ENCODE peak calls at places on chromosomes 2 and 18, in ten cellular contexts. K is fibroblast of pulmonary artery, I is Peyer's patch, X is astrocyte of the spinal cord, F is astrocyte of the cerebellum, T is iPS DF 6.9, W is HCT116, C is body of pancreas, B is AG09309, A is foreskin fibroblast. E is an unnamed sample.

GRCh38 chr2:217995741-217996141 is 7.1 kb downstream of the TNS1 start:
- DNase-seq in K (no peak), I (no peak), X (no peak), F (no peak), T (no peak), W (no peak), C (peak), B (no peak), A (no peak), E (no peak)

GRCh38 chr2:106956879-106957278 is 70.9 kb upstream of the ST6GAL2 start:
- DNase-seq in K (peak), I (no peak), X (peak), F (peak), T (no peak), W (no peak), C (no peak), B (peak), A (peak), E (no peak)

GRCh38 chr18:62030091-62030985 is 137.5 kb upstream of the RNF152 start:
- DNase-seq in K (peak), I (no peak), X (peak), F (no peak), T (no peak), W (no peak), C (no peak), B (no peak), A (peak), E (no peak)

GRCh38 chr2:63890678-63891077 is 49.0 kb downstream of the UGP2 start:
- DNase-seq in K (no peak), I (no peak), X (no peak), F (no peak), T (no peak), W (no peak), C (no peak), B (no peak), A (no peak), E (no peak)

GRCh38 chr2:119809329-119810038 is 49.8 kb downstream of the PTPN4 start:
- DNase-seq in K (peak), I (no peak), X (peak), F (peak), T (no peak), W (no peak), C (no peak), B (peak), A (peak), E (no peak)

GRCh38 chr2:241035142-241035817 is 36.9 kb downstream of the SNED1 start:
- DNase-seq in K (no peak), I (no peak), X (no peak), F (no peak), T (peak), W (no peak), C (no peak), B (no peak), A (no peak), E (no peak)

GRCh38 chr2:2788076-2788475 is 457.0 kb upstream of the MYT1L start:
- DNase-seq in K (no peak), I (no peak), X (no peak), F (no peak), T (peak), W (no peak), C (no peak), B (no peak), A (no peak), E (no peak)

GRCh38 chr18:66316708-66317107 is 287.2 kb downstream of the CDH19 start:
- DNase-seq in K (no peak), I (no peak), X (no peak), F (no peak), T (peak), W (no peak), C (no peak), B (no peak), A (no peak), E (no peak)

GRCh38 chr2:188629890-188630483 is 338.3 kb downstream of the GULP1 start:
- DNase-seq in K (peak), I (no peak), X (peak), F (peak), T (no peak), W (no peak), C (no peak), B (no peak), A (peak), E (no peak)

GRCh38 chr18:26429535-26429934 is 118.8 kb downstream of the KCTD1 start:
- DNase-seq in K (peak), I (no peak), X (peak), F (peak), T (no peak), W (peak), C (no peak), B (peak), A (peak), E (no peak)

GRCh38 chr2:46196871-46197462 is 100.2 kb upstream of the EPAS1 start:
- DNase-seq in K (peak), I (no peak), X (no peak), F (no peak), T (no peak), W (no peak), C (no peak), B (no peak), A (no peak), E (no peak)

GRCh38 chr2:74919827-74920226 is 38.6 kb upstream of the POLE4 start:
- DNase-seq in K (peak), I (peak), X (peak), F (no peak), T (peak), W (peak), C (peak), B (no peak), A (peak), E (peak)

GRCh38 chr2:191043438-191043837 is 29.5 kb upstream of the STAT1 start:
- DNase-seq in K (no peak), I (no peak), X (peak), F (no peak), T (no peak), W (no peak), C (no peak), B (no peak), A (no peak), E (no peak)

GRCh38 chr18:48819276-48819675 is 131.5 kb downstream of the SMAD7 start:
- DNase-seq in K (no peak), I (peak), X (no peak), F (no peak), T (no peak), W (no peak), C (peak), B (no peak), A (no peak), E (peak)

GRCh38 chr18:55421612-55422381 is 166.2 kb downstream of the TCF4 start:
- DNase-seq in K (peak), I (no peak), X (peak), F (no peak), T (no peak), W (no peak), C (no peak), B (no peak), A (no peak), E (no peak)

GRCh38 chr2:10071595-10071994 is 8.6 kb downstream of the CYS1 start:
- DNase-seq in K (no peak), I (no peak), X (no peak), F (no peak), T (no peak), W (no peak), C (no peak), B (no peak), A (no peak), E (no peak)

DNA sequence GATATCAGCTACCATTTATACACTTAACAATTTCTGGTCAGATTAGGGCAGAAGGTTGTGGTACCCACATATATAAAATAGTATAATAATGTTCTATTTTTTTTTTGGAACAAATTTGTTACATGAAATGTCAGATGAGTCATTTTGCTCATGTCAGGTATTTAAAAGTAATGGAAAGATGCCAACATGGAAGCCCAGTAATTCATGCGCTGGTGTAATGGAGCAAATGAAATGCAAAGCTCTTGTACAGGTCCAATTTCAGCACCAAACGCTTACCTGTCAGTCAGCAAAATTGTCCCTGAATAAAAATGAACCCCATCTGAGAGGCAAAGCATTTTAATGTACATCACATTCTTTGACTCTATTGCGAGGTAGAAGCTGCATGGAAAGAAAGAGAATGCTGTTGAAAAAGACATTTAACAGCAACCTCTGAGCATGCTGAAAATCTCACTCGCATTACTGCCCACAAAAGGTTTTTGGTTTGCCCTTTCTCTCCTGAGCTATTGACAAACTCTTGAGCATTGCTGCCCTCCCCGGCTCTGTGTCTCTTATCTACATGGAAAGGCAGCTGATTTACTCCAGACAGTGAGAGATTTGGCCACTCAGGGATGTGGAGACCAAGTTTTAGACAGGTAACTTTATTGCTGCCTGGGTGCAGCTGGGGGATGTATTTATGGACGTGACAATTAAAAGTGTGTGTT is 217.5 kb downstream of the CAMKMT start:
- DNase-seq in K (peak), I (no peak), X (no peak), F (no peak), T (no peak), W (no peak), C (no peak), B (no peak), A (no peak), E (no peak)
- H3K4me3 ChIP-seq in K (peak), I (no peak), X (no peak), F (no peak), T (no peak), W (no peak), C (no peak), B (no peak), A (no peak), E (no peak)

GRCh38 chr2:159150208-159150607 is 136.3 kb downstream of the WDSUB1 start:
- DNase-seq in K (peak), I (no peak), X (no peak), F (no peak), T (no peak), W (no peak), C (no peak), B (no peak), A (no peak), E (no peak)
- H3K4me3 ChIP-seq in K (no peak), I (no peak), X (no peak), F (no peak), T (no peak), W (no peak), C (no peak), B (no peak), A (no peak), E (no peak)

DNA sequence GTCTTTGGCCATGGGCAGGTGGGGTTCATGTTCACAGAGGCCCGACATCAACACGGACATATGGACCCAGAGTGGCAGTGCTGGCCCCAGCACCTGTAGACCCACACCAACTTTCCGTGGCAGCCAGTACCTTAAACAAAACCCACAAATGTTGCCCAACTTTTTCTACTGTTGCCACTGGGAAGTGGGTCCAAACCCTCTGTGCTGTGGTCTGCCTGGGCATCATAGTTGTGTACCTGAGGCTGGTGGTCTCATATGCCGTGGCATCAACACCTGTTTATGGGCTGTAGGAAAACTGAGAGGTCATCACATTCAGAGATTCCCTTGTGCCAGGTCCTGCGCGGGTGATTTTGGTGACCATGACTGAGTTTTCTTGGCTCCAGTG is 79.9 kb downstream of the SH3RF3 start:
- DNase-seq in K (no peak), I (no peak), X (no peak), F (no peak), T (no peak), W (no peak), C (no peak), B (no peak), A (no peak), E (no peak)
- H3K4me3 ChIP-seq in K (no peak), I (no peak), X (no peak), F (no peak), T (no peak), W (no peak), C (no peak), B (no peak), A (no peak), E (no peak)

DNA sequence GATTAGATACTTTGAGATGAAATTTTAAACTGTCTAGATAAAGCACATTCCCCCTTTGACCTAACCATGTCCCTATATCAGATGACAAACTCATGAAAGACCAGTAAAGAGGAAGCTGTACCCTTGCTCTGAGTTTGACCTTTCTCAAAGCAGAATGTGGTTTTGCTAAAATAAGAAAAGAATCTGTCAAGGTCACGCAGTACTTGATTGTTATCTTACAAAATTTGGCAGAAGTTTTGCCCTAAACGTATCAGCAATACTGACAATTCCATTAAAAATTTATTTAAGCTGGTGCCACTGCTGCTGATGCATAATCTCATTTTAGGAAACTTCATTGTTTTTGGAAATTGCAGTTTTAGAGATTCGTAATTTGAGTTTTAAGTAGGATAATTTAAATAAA is 31.2 kb upstream of the GALM start:
- DNase-seq in K (no peak), I (no peak), X (no peak), F (no peak), T (no peak), W (no peak), C (no peak), B (no peak), A (no peak), E (no peak)
- H3K4me3 ChIP-seq in K (no peak), I (no peak), X (no peak), F (no peak), T (no peak), W (no peak), C (no peak), B (no peak), A (no peak), E (no peak)

GRCh38 chr2:96143848-96144480 is 1.3 kb downstream of the DUSP2 start:
- DNase-seq in K (no peak), I (peak), X (no peak), F (no peak), T (no peak), W (peak), C (no peak), B (no peak), A (no peak), E (peak)
- H3K4me3 ChIP-seq in K (peak), I (peak), X (no peak), F (peak), T (peak), W (peak), C (no peak), B (peak), A (no peak), E (peak)

GRCh38 chr2:177212106-177212894 is at the start of gene HNRNPA3:
- DNase-seq in K (peak), I (peak), X (peak), F (peak), T (peak), W (peak), C (peak), B (peak), A (peak), E (peak)

GRCh38 chr2:177212895-177213856 is 582 bp downstream of the HNRNPA3 start:
- DNase-seq in K (peak), I (peak), X (peak), F (peak), T (no peak), W (peak), C (peak), B (peak), A (peak), E (peak)

GRCh38 chr2:177211602-177212105 is 940 bp upstream of the HNRNPA3 start:
- DNase-seq in K (no peak), I (no peak), X (no peak), F (no peak), T (no peak), W (no peak), C (no peak), B (no peak), A (no peak), E (no peak)

GRCh38 chr2:177207101-177207500 is 5.5 kb upstream of the HNRNPA3 start:
- DNase-seq in K (no peak), I (no peak), X (no peak), F (no peak), T (no peak), W (no peak), C (no peak), B (no peak), A (no peak), E (no peak)

DNA sequence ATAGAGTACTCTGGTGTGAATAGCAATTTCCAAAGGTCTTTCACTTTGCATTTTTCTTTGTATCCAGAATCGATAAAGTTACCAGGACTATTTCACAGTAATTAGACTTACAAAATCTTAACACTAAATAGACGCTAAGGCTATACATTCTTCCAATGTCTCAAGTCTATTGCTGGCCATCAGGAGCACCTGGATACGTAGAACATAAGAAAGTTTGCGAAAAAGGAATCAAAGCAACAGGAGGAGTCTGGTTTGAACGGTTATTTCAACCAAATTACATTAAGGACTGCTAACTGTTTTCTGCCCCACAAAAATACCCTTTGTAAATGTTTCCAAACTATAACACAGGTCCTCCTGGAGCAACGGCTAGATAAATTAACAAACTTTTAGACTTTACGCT is 1.4 kb upstream of the HNRNPA3 start:
- DNase-seq in K (no peak), I (no peak), X (no peak), F (no peak), T (no peak), W (no peak), C (no peak), B (no peak), A (no peak), E (no peak)
- H3K4me3 ChIP-seq in K (peak), I (no peak), X (peak), F (peak), T (no peak), W (peak), C (no peak), B (no peak), A (peak), E (peak)

GRCh38 chr2:169823996-169824372 is 721 bp downstream of the METTL5 start:
- DNase-seq in K (no peak), I (no peak), X (no peak), F (no peak), T (no peak), W (no peak), C (no peak), B (no peak), A (no peak), E (no peak)

GRCh38 chr2:169824373-169825333 is at the start of gene METTL5:
- DNase-seq in K (peak), I (peak), X (peak), F (peak), T (peak), W (peak), C (peak), B (no peak), A (peak), E (peak)

GRCh38 chr2:169819106-169819505 is 5.6 kb downstream of the METTL5 start:
- DNase-seq in K (peak), I (no peak), X (peak), F (no peak), T (no peak), W (no peak), C (no peak), B (no peak), A (peak), E (no peak)

GRCh38 chr2:169822036-169822435 is 2.7 kb downstream of the METTL5 start:
- DNase-seq in K (no peak), I (no peak), X (no peak), F (no peak), T (no peak), W (no peak), C (no peak), B (no peak), A (no peak), E (no peak)

GRCh38 chr2:169822785-169823392 is 1.8 kb downstream of the METTL5 start:
- DNase-seq in K (no peak), I (no peak), X (no peak), F (no peak), T (no peak), W (no peak), C (no peak), B (no peak), A (no peak), E (no peak)
- H3K4me3 ChIP-seq in K (no peak), I (no peak), X (no peak), F (no peak), T (no peak), W (no peak), C (no peak), B (no peak), A (no peak), E (no peak)

GRCh38 chr2:211957799-211958198 is 580.8 kb downstream of the ERBB4 start:
- DNase-seq in K (no peak), I (no peak), X (no peak), F (no peak), T (no peak), W (no peak), C (no peak), B (no peak), A (no peak), E (no peak)
- H3K4me3 ChIP-seq in K (no peak), I (no peak), X (no peak), F (no peak), T (no peak), W (no peak), C (no peak), B (no peak), A (no peak), E (no peak)

DNA sequence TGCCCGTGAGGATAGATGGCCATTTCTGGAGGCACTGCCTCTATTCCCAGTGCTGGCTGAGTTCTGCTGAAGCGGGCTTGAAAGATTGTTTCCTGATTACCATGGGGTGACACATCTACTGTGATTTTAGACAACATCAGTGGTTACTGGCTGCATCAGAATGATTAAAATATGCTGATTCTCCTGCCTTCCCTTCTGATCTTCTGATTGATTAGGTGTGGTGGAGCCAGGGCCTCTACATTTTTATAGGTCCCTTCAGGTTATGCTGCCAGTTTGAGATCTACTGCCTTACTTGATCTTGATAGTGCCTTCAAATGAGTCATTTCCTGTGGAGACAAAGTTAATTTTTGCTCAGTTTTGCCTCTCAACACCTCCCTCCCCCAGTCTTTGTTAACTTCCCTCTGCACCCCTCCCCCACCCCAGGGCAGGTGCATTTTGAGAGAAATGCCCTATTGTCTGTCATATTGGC is 31.6 kb upstream of the SNORC start:
- DNase-seq in K (no peak), I (peak), X (peak), F (no peak), T (no peak), W (no peak), C (no peak), B (no peak), A (no peak), E (peak)
- H3K4me3 ChIP-seq in K (no peak), I (no peak), X (no peak), F (no peak), T (no peak), W (peak), C (no peak), B (no peak), A (no peak), E (no peak)

DNA sequence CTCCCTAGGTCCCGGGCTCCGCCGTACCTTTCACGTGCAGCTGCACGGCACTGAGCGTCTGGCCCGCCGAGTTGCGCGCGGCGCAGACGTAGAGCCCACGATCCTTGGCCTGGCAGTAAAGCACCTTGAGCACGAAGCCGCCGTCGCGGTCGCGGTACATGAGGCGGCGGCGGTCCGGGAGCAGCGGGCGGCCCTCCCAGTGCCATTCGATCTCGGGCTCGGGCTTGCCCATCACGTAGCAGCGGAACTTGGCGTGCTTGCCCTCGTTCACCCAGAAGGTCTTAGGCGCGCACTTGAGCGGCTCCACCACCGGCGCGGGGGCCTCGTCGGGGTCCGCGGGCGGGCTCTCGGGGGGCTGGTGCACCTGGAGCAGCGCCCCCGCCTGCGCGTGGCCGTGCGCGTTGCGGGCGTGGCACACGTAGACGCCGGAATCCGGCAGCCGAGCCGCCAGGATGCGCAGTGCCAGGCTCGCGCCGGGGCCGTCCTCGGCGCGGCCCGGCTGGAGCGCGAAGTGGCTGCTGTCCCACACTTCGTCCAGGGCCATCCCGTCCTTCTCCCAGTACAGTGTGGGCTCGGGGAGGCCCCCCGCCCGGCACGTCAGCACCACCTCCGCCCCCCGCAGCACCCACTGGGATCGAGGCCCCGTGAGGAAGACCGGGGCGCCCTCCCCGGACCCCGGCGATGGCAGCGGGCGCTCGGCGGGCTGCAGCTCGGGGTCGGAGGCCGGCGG is 980 bp downstream of the OBSL1 start:
- DNase-seq in K (peak), I (no peak), X (peak), F (no peak), T (no peak), W (no peak), C (peak), B (no peak), A (peak), E (peak)
- H3K4me3 ChIP-seq in K (peak), I (peak), X (peak), F (peak), T (peak), W (no peak), C (no peak), B (peak), A (peak), E (peak)

E was measured in transverse colon.